ENCODE peak calls at places on chromosomes 13 and 19, in eight cellular contexts. Z, O, F, B, L, H, M and X are unnamed samples.

GRCh38 chr13:57666554-57666953 is 35.0 kb downstream of the PCDH17 start:
- DNase-seq in Z (no peak), O (no peak), F (no peak), B (no peak), L (no peak), H (no peak), M (no peak), X (no peak)

GRCh38 chr13:46478641-46479040 is 74.3 kb upstream of the LRCH1 start:
- DNase-seq in Z (no peak), O (no peak), F (no peak), B (no peak), L (no peak), H (no peak), M (no peak), X (no peak)

GRCh38 chr13:95185851-95186250 is 115.4 kb downstream of the ABCC4 start:
- DNase-seq in Z (no peak), O (no peak), F (no peak), B (no peak), L (peak), H (no peak), M (peak), X (no peak)

GRCh38 chr19:9189538-9189937 is 10.8 kb downstream of the OR7D2 start:
- DNase-seq in Z (no peak), O (peak), F (no peak), B (no peak), L (no peak), H (no peak), M (no peak), X (no peak)

GRCh38 chr13:26867451-26868067 is 107.0 kb upstream of the GPR12 start:
- DNase-seq in Z (no peak), O (no peak), F (peak), B (peak), L (no peak), H (no peak), M (no peak), X (no peak)

GRCh38 chr19:49663224-49663623 is 2.4 kb downstream of the IRF3 start:
- DNase-seq in Z (no peak), O (no peak), F (no peak), B (no peak), L (no peak), H (no peak), M (no peak), X (no peak)

GRCh38 chr19:7751157-7751783 is 3.9 kb upstream of the CD209 start:
- DNase-seq in Z (no peak), O (no peak), F (no peak), B (peak), L (peak), H (no peak), M (no peak), X (no peak)

GRCh38 chr19:13015361-13016231 is 20.3 kb downstream of the NFIX start:
- DNase-seq in Z (no peak), O (peak), F (peak), B (peak), L (no peak), H (no peak), M (no peak), X (no peak)

GRCh38 chr13:26219726-26220125 is 2.4 kb downstream of the RNF6 start:
- DNase-seq in Z (no peak), O (no peak), F (peak), B (no peak), L (no peak), H (no peak), M (no peak), X (no peak)

GRCh38 chr13:52851153-52851962 is 2.9 kb upstream of the PCDH8 start:
- DNase-seq in Z (no peak), O (peak), F (peak), B (peak), L (no peak), H (peak), M (peak), X (no peak)

GRCh38 chr19:15015946-15016542 is 33.2 kb upstream of the CASP14 start:
- DNase-seq in Z (no peak), O (peak), F (no peak), B (peak), L (no peak), H (no peak), M (no peak), X (no peak)

GRCh38 chr13:109121826-109122225 is 492.4 kb downstream of the MYO16 start:
- DNase-seq in Z (no peak), O (no peak), F (no peak), B (no peak), L (no peak), H (no peak), M (no peak), X (no peak)

GRCh38 chr13:108322206-108322824 is 52.8 kb downstream of the TNFSF13B start:
- DNase-seq in Z (no peak), O (no peak), F (peak), B (peak), L (no peak), H (no peak), M (no peak), X (no peak)

GRCh38 chr13:27638521-27638920 is 16.8 kb downstream of the POLR1D start:
- DNase-seq in Z (no peak), O (no peak), F (peak), B (peak), L (no peak), H (no peak), M (no peak), X (no peak)

GRCh38 chr13:89951341-89951740 is 1396.1 kb upstream of the MIR17HG start:
- DNase-seq in Z (no peak), O (no peak), F (no peak), B (no peak), L (no peak), H (no peak), M (no peak), X (no peak)

GRCh38 chr19:7460562-7460966 is 28.3 kb downstream of the PEX11G start:
- DNase-seq in Z (no peak), O (no peak), F (no peak), B (peak), L (no peak), H (no peak), M (no peak), X (no peak)

GRCh38 chr13:89953581-89953980 is 1393.9 kb upstream of the MIR17HG start:
- DNase-seq in Z (no peak), O (no peak), F (no peak), B (no peak), L (no peak), H (no peak), M (no peak), X (no peak)

GRCh38 chr19:17294051-17294891 is 9.0 kb downstream of the ABHD8 start:
- DNase-seq in Z (no peak), O (peak), F (no peak), B (no peak), L (no peak), H (peak), M (no peak), X (no peak)

GRCh38 chr19:9065457-9066014 is 21.3 kb upstream of the OR1M1 start:
- DNase-seq in Z (no peak), O (peak), F (no peak), B (no peak), L (no peak), H (no peak), M (no peak), X (no peak)

GRCh38 chr19:8340341-8341096 is 2.5 kb downstream of the KANK3 start:
- DNase-seq in Z (no peak), O (peak), F (peak), B (peak), L (no peak), H (peak), M (peak), X (no peak)

GRCh38 chr19:16400911-16401675 is 70.7 kb downstream of the EPS15L1 start:
- DNase-seq in Z (no peak), O (no peak), F (no peak), B (no peak), L (peak), H (no peak), M (no peak), X (no peak)

GRCh38 chr13:65926750-65927171 is 1303.4 kb downstream of the PCDH9 start:
- DNase-seq in Z (no peak), O (peak), F (no peak), B (no peak), L (no peak), H (peak), M (peak), X (no peak)

GRCh38 chr13:31919241-31919640 is 112.3 kb upstream of the FRY start:
- DNase-seq in Z (no peak), O (no peak), F (no peak), B (no peak), L (no peak), H (no peak), M (no peak), X (no peak)

GRCh38 chr13:77565635-77566034 is 30.1 kb downstream of the SCEL start:
- DNase-seq in Z (no peak), O (no peak), F (peak), B (peak), L (no peak), H (no peak), M (no peak), X (no peak)

GRCh38 chr19:30450101-30450500 is 77.9 kb downstream of the ZNF536 start:
- DNase-seq in Z (no peak), O (peak), F (peak), B (peak), L (no peak), H (peak), M (no peak), X (no peak)

GRCh38 chr19:5023128-5023571 is 54.2 kb downstream of the KDM4B start:
- DNase-seq in Z (no peak), O (no peak), F (no peak), B (no peak), L (no peak), H (no peak), M (no peak), X (no peak)

DNA sequence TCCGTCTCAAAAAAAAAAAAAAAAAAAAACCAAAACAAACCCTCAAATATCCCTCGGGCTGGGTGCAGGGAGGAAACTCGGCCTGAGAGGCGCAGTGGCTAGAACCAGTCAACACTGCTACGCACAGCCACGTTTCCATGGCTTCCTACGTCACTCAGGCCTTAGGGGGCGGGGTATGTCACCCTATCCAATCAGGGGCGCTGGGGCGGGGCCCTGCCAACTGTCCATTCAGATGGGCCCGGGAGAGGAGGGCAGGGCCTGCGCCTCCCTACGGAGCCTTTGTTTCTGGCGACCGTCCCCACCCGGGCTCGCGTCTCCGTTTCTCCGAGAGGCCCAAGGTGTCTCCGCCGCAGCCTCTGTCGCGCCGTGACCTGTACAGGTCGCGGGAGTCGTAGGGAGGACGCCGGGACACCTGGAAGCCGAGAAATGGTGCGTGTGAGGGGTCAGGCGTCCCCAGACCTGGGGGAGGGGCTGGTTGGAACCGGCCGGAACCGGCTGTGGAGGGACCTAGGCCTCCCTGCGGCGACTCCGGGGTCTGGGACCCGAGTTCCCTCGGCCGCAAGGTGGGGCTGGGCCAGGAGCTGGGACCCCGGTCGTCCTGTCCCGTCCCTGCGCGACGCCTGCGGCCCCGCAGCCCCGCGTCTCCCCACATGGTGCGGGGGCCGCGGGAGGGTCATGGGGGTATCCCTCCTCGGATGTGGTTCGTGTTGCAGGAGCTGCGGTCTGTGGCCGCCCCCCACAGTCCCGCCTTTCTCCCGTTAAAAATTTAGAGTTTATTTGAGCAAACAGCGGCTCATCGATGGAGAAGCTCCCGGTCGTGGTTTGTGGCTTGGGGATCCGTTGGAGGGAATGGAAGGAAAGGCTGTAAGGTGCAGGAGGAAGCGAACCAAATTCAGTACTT is at the start of gene ZNF627:
- DNase-seq in Z (peak), O (peak), F (peak), B (peak), L (peak), H (peak), M (peak), X (peak)
- TF ChIP-seq CTCF in Z (no peak), O (no peak), F (no peak), B (peak), L (peak), H (peak), M (peak), X (peak)

DNA sequence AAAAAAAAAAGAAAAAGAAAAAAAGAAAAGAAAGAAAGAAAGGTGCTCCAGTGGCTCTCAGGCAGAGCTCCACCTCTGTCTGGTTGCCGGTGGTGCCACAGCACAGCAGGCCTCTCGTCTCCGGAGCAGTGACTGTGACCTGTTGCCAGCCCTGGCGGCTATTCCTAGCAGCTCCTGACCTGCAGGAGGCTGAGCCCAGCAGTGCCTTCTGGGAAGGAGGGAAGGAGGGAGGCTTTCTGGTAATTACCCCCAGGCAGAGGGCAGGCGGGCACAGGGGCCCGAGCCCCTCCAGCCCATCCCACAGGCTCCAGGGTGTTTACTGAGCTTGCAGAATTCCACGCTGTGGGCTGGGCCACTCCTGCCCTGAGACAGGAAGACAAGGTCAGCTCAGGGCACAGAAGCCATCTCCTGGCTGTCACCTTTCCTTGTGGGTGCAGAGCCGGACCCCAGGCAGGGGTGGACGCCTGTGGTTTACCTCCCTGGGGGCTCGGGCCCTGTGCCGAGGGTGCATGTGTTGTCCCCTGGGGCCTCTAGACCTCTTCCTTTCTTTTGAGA is 77.9 kb downstream of the GNG7 start:
- DNase-seq in Z (no peak), O (peak), F (no peak), B (no peak), L (no peak), H (no peak), M (peak), X (no peak)
- TF ChIP-seq CTCF in Z (no peak), O (peak), F (no peak), B (no peak), L (no peak), H (no peak), M (no peak), X (peak)

GRCh38 chr19:51808333-51808986 is 13.5 kb downstream of the FPR3 start:
- DNase-seq in Z (no peak), O (no peak), F (peak), B (peak), L (no peak), H (no peak), M (no peak), X (no peak)
- TF ChIP-seq CTCF in Z (no peak), O (no peak), F (no peak), B (peak), L (no peak), H (no peak), M (no peak), X (no peak)

DNA sequence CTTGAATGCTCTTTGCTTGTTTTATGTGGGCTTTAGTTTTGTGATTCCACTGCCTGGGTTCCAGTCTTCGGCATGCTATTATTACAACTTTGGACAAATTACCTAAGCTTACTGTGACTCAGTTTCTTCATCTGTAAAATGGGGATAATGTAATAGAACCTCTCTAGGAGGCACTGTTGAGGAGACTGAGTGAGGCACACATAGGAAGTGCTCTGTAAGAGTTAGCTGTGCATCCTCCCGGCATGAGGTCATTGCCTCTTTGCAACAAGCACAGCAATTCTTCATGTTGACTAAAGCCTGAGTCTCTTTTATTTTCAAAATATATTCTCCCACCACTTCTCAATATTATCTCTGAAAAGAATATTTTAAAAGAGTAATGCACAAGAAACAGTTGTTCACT is 227.4 kb downstream of the DLEU7 start:
- DNase-seq in Z (no peak), O (no peak), F (peak), B (peak), L (no peak), H (no peak), M (no peak), X (no peak)
- TF ChIP-seq CTCF in Z (no peak), O (no peak), F (no peak), B (no peak), L (no peak), H (no peak), M (no peak), X (no peak)

GRCh38 chr19:22882797-22883196 is 50.7 kb downstream of the ZNF723 start:
- DNase-seq in Z (no peak), O (no peak), F (peak), B (peak), L (no peak), H (no peak), M (no peak), X (no peak)
- TF ChIP-seq CTCF in Z (no peak), O (peak), F (no peak), B (no peak), L (peak), H (peak), M (no peak), X (peak)

GRCh38 chr13:43026262-43026661 is 2.9 kb downstream of the DNAJC15 start:
- DNase-seq in Z (no peak), O (no peak), F (no peak), B (no peak), L (no peak), H (no peak), M (no peak), X (no peak)

GRCh38 chr13:43020794-43021193 is 2.6 kb upstream of the DNAJC15 start:
- DNase-seq in Z (no peak), O (no peak), F (no peak), B (no peak), L (no peak), H (no peak), M (no peak), X (no peak)

GRCh38 chr13:43019811-43020210 is 3.6 kb upstream of the DNAJC15 start:
- DNase-seq in Z (no peak), O (no peak), F (no peak), B (no peak), L (no peak), H (no peak), M (no peak), X (no peak)

GRCh38 chr13:43021926-43022670 is 1.3 kb upstream of the DNAJC15 start:
- DNase-seq in Z (no peak), O (no peak), F (no peak), B (peak), L (no peak), H (no peak), M (no peak), X (no peak)

DNA sequence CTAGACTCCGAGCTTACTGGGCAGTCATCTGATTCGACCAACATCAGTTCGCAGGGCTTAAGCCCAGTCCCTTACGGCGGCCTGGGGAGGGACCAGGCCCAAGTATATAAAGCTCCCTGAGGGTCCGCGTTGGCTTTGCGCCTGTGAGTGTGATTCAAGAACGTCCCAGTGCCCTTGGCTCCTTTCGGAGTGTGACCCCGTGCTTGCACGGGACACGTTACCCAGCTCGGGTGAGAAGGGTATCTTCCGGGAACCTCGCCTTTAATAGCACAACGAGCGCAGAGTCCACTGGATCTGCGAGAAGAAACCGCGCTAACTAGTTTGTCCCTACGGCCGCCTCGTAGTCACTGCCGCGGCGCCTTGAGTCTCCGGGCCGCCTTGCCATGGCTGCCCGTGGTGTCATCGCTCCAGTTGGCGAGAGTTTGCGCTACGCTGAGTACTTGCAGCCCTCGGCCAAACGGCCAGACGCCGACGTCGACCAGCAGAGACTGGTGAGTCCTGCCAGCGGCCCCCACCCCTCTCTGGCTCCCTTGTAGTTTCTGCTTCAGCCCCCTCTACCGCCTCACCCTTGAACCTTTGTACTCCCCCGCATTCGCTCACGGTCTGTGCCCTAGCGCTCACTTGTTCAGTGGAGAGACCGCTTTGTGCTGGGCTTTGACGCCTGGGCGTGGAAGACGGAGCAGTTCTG is at the start of gene DNAJC15:
- DNase-seq in Z (peak), O (peak), F (peak), B (peak), L (peak), H (peak), M (peak), X (peak)
- TF ChIP-seq CTCF in Z (no peak), O (peak), F (peak), B (peak), L (no peak), H (no peak), M (no peak), X (peak)

GRCh38 chr19:10895920-10896319 is 24.6 kb downstream of the CARM1 start:
- DNase-seq in Z (no peak), O (peak), F (no peak), B (no peak), L (no peak), H (no peak), M (no peak), X (no peak)
- TF ChIP-seq CTCF in Z (no peak), O (peak), F (no peak), B (no peak), L (no peak), H (no peak), M (no peak), X (no peak)